ENCODE peak calls at places on chromosomes 5 and 9, in five cellular contexts. H, W, P, F and D are unnamed samples.

GRCh38 chr5:44808435-44809214 is at the start of gene MRPS30:
- DNase-seq in P (peak), H (peak), F (peak), W (peak), D (peak)

GRCh38 chr5:74625742-74626241 is 14.7 kb downstream of the ENC1 start:
- DNase-seq in F (no peak), H (no peak), P (peak), W (peak), D (peak)

GRCh38 chr9:4299006-4299795 is 667 bp downstream of the GLIS3 start:
- DNase-seq in P (peak), H (no peak), W (peak), F (no peak), D (no peak)

GRCh38 chr5:127561254-127561653 is 43.8 kb downstream of the PRRC1 start:
- DNase-seq in P (no peak), F (no peak), H (no peak), W (no peak), D (no peak)

GRCh38 chr5:112995764-112996618 is 19.4 kb downstream of the DCP2 start:
- DNase-seq in H (peak), F (peak), W (peak), P (peak), D (no peak)

GRCh38 chr5:166119506-166119905 is 2171.9 kb upstream of the WWC1 start:
- DNase-seq in F (no peak), P (no peak), W (no peak), H (no peak), D (no peak)

GRCh38 chr5:100026601-100027000 is 508.6 kb upstream of the FAM174A start:
- DNase-seq in P (no peak), F (no peak), H (no peak), W (no peak), D (no peak)

GRCh38 chr9:128819716-128820664 is 1.7 kb downstream of the ENDOG start:
- DNase-seq in P (no peak), W (no peak), H (no peak), F (no peak), D (peak)

GRCh38 chr5:10601246-10602030 is 37.6 kb downstream of the ANKRD33B start:
- DNase-seq in P (peak), W (no peak), F (peak), H (peak), D (peak)

GRCh38 chr5:104126980-104127379 is 564.4 kb upstream of the NUDT12 start:
- DNase-seq in H (no peak), P (no peak), W (no peak), F (no peak), D (no peak)

GRCh38 chr9:134103391-134103998 is 32.4 kb upstream of the WDR5 start:
- DNase-seq in W (no peak), F (no peak), P (no peak), H (no peak), D (no peak)

GRCh38 chr5:158917731-158918130 is 182.0 kb downstream of the EBF1 start:
- DNase-seq in P (no peak), F (no peak), W (no peak), H (no peak), D (no peak)

GRCh38 chr5:26763151-26763550 is 275.2 kb downstream of the CDH9 start:
- DNase-seq in H (no peak), W (no peak), P (no peak), F (no peak), D (peak)

GRCh38 chr9:70260007-70260443 is 1.2 kb downstream of the SMC5 start:
- DNase-seq in F (no peak), H (no peak), W (no peak), P (no peak), D (no peak)

GRCh38 chr9:88388886-88389617 is 808 bp downstream of the SPIN1 start:
- DNase-seq in F (peak), P (peak), H (peak), W (peak), D (no peak)

GRCh38 chr9:28464817-28465216 is 891.5 kb upstream of the C9orf72 start:
- DNase-seq in W (no peak), H (no peak), P (no peak), F (no peak), D (no peak)

GRCh38 chr5:159907689-159908088 is 8.6 kb upstream of the ADRA1B start:
- DNase-seq in H (no peak), W (no peak), F (no peak), P (no peak), D (no peak)

GRCh38 chr5:1171340-1171941 is 30.0 kb upstream of the SLC6A19 start:
- DNase-seq in P (no peak), W (no peak), F (peak), H (no peak), D (no peak)

GRCh38 chr5:158483202-158483870 is 616.4 kb downstream of the EBF1 start:
- DNase-seq in H (no peak), P (no peak), W (peak), F (no peak), D (no peak)

GRCh38 chr9:129313331-129313955 is 135.4 kb upstream of the IER5L start:
- DNase-seq in H (no peak), W (no peak), P (no peak), F (no peak), D (no peak)

GRCh38 chr9:16003785-16004184 is 450.9 kb downstream of the CCDC171 start:
- DNase-seq in W (no peak), P (no peak), H (no peak), F (no peak), D (no peak)

DNA sequence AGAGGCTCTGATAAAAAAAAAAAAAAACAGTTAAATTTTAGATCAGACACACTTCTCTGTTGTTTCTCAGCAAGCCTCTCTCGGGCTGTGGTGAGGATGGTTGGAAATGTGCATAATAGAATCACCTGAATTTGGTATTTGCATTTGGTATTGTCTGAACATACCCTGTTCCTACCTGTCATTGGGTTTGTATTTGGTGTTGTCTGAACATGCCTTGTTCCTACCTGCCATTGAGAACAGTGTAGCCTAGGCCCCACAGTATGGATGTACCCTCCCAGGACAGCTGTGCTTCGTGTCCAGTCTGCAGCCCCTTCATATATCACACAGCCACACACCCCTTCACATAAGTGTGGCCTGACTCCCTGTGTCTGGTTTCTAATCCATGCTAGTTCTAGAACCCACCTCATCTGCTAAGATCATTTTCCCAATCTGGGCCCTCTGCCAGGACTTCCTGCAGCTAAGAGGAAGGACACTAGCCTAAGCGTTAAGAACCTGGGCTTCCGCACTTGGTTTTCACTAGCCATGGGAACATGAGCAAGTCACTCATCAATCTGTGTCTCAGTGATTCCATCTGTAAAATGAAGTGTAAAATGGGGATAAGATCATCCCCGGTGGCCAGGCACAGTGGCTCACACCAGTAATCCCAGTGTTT is 49.2 kb downstream of the ITGA2 start:
- DNase-seq in W (no peak), F (no peak), H (no peak), P (peak), D (no peak)
- H3K27ac ChIP-seq in W (no peak), F (no peak), H (peak), P (peak), D (no peak)

GRCh38 chr9:110047955-110048472 is 159.9 kb downstream of the C9orf152 start:
- DNase-seq in W (no peak), P (peak), F (no peak), H (no peak), D (no peak)

GRCh38 chr9:110048976-110049698 is 158.8 kb downstream of the C9orf152 start:
- DNase-seq in F (no peak), P (no peak), H (no peak), W (peak), D (no peak)

GRCh38 chr9:110049699-110050450 is 158.1 kb downstream of the C9orf152 start:
- DNase-seq in H (no peak), P (no peak), W (peak), F (no peak), D (no peak)

GRCh38 chr9:110048473-110048975 is 159.4 kb downstream of the C9orf152 start:
- DNase-seq in H (peak), W (peak), P (peak), F (peak), D (no peak)

GRCh38 chr9:110050925-110051355 is 157.0 kb downstream of the C9orf152 start:
- DNase-seq in P (peak), W (no peak), F (no peak), H (peak), D (peak)
- TF ChIP-seq POLR2AphosphoS5 in P (no peak), W (no peak), F (no peak), H (no peak), D (no peak)

DNA sequence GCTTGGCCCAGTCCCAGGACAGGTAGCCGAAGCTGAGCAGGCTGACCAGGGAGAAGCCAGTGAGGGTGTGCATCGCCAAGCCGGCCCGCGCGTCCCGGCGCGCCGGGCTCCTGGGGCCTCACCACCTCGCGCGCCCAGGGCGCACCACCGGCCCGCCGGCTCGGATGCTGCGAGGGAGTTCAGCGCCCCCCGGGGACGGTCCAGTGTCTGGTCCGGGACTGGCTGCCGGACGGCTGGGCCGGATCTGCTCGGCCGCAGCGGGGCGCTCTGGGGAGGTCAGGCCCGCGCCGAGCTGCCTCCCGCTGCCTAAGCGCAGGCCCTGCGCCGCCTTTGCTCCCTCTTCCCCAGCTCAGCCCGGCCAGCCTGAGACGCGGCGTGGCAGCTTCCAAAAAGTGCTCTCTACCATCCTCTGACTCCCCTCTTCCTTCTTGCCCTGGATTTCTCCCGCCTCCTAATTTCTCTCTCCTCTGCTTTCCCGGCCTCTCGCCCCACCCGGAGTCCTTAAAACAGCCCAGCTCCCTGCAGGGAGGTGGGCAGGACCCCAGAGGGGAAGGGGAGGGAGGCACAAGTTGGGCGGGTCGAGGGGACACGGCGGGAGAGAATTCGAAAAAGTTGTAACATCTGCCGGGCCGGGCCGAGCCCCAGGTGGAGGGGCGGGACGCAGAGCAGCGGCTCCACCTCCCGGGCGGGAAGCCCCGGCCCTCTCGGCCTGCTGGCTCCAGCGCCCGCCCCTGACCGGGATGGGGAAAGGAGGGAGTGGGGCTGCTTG is at the start of gene ARSI:
- DNase-seq in W (peak), P (no peak), H (no peak), F (peak), D (no peak)
- TF ChIP-seq EZH2 in W (no peak), P (peak), H (no peak), F (no peak), D (no peak)

DNA sequence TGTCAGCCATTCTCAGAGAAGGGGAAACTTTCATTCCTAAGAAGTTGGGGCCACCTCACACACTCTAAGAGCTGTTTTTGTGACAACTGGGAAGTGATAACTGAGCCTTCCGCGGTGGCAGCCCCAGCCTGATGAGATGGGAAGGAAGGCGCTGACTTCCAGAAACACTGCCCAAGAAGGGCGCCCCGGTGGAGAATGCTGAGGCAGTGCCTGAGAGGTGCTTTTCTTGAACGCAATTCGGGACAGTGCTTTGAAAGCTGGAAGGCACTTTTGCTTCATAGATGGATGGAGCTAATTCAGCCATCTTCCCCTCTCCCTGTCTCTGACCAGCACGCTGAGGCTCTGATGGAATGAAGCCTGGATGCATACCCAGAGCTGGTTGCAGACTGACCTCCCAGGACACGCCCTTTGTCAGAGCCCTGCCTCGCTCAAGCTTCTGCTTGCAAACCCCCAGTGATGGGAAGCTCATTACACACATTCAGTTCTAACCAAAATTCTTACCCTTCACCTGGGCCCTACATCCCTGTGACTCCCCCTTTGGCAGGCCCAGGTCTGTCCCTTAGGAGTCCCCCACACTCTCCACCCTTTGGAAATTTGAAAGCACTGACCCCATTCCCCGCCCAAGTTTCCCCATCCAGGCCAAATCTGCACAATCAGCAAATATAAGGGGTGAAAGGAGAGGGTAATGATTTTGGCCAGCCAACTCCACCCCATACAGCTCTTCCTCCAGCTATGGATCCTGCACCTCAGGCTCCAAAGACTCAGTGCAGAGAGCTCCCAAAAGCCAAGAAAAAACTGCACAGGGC is 66.6 kb upstream of the SLC25A51 start:
- DNase-seq in F (no peak), P (no peak), H (no peak), W (no peak), D (no peak)
- H3K27ac ChIP-seq in F (no peak), P (no peak), H (no peak), W (no peak), D (no peak)

GRCh38 chr5:16538001-16538400 is 72.4 kb upstream of the ZNF622 start:
- DNase-seq in H (no peak), P (no peak), W (no peak), F (no peak), D (no peak)
- TF ChIP-seq POLR2AphosphoS5 in H (no peak), P (no peak), W (no peak), F (no peak), D (no peak)

GRCh38 chr5:114223866-114224265 is 138.0 kb upstream of the KCNN2 start:
- DNase-seq in W (peak), F (no peak), P (peak), H (peak), D (no peak)

GRCh38 chr5:114221807-114222206 is 140.1 kb upstream of the KCNN2 start:
- DNase-seq in W (no peak), F (no peak), H (no peak), P (no peak), D (no peak)
- TF ChIP-seq EZH2 in W (no peak), F (no peak), H (no peak), P (no peak), D (no peak)

GRCh38 chr9:89730715-89731114 is 125.9 kb downstream of the GADD45G start:
- DNase-seq in H (no peak), P (no peak), F (no peak), W (peak), D (no peak)

GRCh38 chr9:89734561-89734960 is 129.7 kb downstream of the GADD45G start:
- DNase-seq in H (no peak), W (no peak), P (no peak), F (no peak), D (no peak)

GRCh38 chr9:89731262-89731980 is 126.6 kb downstream of the GADD45G start:
- DNase-seq in F (no peak), P (no peak), H (no peak), W (no peak), D (no peak)

GRCh38 chr9:89732295-89732951 is 127.6 kb downstream of the GADD45G start:
- DNase-seq in H (no peak), P (peak), W (no peak), F (no peak), D (no peak)

DNA sequence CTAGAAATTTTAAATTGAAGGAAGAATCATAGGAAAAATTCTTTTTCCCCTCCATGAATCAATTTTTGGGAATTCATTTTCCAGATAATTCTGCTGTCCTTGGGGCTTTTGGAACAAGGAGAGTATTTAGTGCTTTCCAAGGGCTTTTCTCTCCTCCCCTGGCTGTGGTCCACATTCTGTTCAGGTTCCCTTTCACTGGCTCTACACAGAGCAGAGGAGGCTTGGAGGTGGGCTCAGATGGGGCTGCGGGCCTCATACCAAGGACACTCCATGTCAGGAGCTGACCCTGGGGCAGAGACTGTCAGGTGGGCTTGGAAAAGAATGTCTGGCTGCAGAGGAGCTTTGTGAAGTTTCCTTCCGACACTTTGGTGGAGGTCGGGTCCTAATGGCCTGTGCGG is 128.1 kb downstream of the GADD45G start:
- DNase-seq in H (no peak), F (no peak), P (no peak), W (no peak), D (no peak)
- H3K27ac ChIP-seq in H (no peak), F (no peak), P (no peak), W (no peak), D (no peak)

GRCh38 chr9:91732187-91733005 is 217.6 kb downstream of the ROR2 start:
- DNase-seq in F (no peak), W (no peak), H (no peak), P (no peak), D (no peak)

GRCh38 chr9:91736311-91736710 is 213.7 kb downstream of the ROR2 start:
- DNase-seq in F (no peak), P (no peak), W (no peak), H (no peak), D (no peak)

GRCh38 chr9:91733006-91733624 is 216.9 kb downstream of the ROR2 start:
- DNase-seq in H (no peak), F (no peak), W (no peak), P (no peak), D (no peak)

GRCh38 chr9:91736898-91737601 is 213.0 kb downstream of the ROR2 start:
- DNase-seq in P (no peak), H (no peak), F (no peak), W (no peak), D (no peak)

DNA sequence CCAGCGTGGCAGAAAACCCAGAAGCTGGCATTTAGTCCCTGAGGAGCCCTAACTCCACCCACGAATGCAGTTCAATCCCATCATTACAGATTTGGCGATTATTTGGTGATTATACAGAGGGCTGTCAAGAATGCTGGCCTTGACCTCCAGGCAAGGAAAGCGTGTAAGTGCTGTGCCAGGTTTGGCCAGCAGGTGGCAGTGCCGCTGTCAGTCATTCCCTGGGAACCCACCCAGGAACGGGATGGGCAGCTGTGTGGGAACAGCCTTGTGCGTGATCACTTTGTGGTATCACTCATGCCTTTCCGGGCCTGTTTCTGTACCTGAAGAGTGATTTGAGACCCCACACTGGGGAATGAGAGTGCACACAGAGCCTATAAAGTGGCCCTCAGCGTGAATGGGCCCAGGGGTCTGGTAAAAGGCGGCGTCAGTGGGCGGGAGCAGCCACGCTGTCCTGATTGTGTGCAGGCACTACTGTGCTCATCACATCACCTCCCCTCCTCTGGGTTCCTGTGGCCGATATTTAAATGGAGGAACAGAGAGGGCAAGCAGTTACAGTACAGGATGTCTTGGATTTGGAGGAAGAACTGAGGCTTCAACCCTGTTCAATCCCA is 215.6 kb downstream of the ROR2 start:
- DNase-seq in F (peak), W (peak), P (peak), H (peak), D (no peak)
- TF ChIP-seq POLR2AphosphoS5 in F (no peak), W (no peak), P (no peak), H (no peak), D (no peak)

GRCh38 chr9:126521976-126522590 is 91.6 kb upstream of the LMX1B start:
- DNase-seq in F (no peak), P (no peak), W (no peak), H (no peak), D (no peak)
- TF ChIP-seq EZH2 in F (no peak), P (no peak), W (no peak), H (no peak), D (no peak)

DNA sequence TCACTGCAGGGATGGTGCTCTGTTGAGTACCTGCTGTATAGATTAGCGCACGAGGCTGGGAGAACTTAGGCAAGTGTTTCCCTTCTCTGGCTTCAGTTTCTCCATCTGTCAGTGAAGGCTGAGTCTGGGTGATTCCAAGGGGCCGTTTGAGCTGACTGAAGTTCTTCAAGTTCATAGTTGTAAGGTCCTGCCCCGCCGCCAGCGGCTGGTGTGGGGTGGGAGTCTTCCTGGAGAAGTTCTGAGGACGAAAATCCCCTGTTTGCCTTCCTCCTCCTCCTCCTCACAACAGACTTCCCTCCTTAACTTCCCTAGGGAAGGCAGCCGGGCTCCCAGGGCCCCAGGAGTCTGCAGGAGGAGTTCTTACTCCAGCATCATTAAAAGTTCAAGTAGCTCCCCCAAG is 1.7 kb upstream of the HRCT1 start:
- DNase-seq in P (no peak), H (no peak), F (no peak), W (no peak), D (no peak)
- H3K27ac ChIP-seq in P (no peak), H (no peak), F (no peak), W (no peak), D (no peak)